ENCODE peak calls at places on chromosomes 12 and 14, in six cellular contexts. One of them, this sample, is unnamed.

GRCh38 chr12:24499151-24500146 is 449.5 kb downstream of the BCAT1 start:
- DNase-seq in SHP77: no peak
- DNase-seq in activated T-cell treated with anti-CD3 and anti-CD28 coated beads for 1 hour: no peak
- DNase-seq in stimulated activated CD4-positive, alpha-beta T cell treated with anti-CD3 and anti-CD28 coated beads, Interleukin-12 subunit alpha, Interleukin-12 subunit beta, amount 100 ng/mL, for 48 hours: no peak
- DNase-seq in activated T-helper 1 cell treated with anti-CD3 and anti-CD28 coated beads, Interleukin-12 subunit alpha, Interleukin-12 subunit beta, Interleukin-2, Interleukin-4 antibody, amounts not matched to agents 30 ng/mL and 10 ng/mL and 1 ng/mL, durations not matched to agents 14 hours and 24 hours and 36 hours: no peak
- DNase-seq in anterior cingulate cortex: no peak
- DNase-seq in this sample: no peak

GRCh38 chr12:17369556-17369955 is 720.4 kb downstream of the RERGL start:
- DNase-seq in SHP77: no peak
- DNase-seq in activated T-cell treated with anti-CD3 and anti-CD28 coated beads for 1 hour: no peak
- DNase-seq in stimulated activated CD4-positive, alpha-beta T cell treated with anti-CD3 and anti-CD28 coated beads, Interleukin-12 subunit alpha, Interleukin-12 subunit beta, amount 100 ng/mL, for 48 hours: no peak
- DNase-seq in activated T-helper 1 cell treated with anti-CD3 and anti-CD28 coated beads, Interleukin-12 subunit alpha, Interleukin-12 subunit beta, Interleukin-2, Interleukin-4 antibody, amounts not matched to agents 30 ng/mL and 10 ng/mL and 1 ng/mL, durations not matched to agents 14 hours and 24 hours and 36 hours: no peak
- DNase-seq in anterior cingulate cortex: no peak
- DNase-seq in this sample: no peak

GRCh38 chr14:22657861-22658260 is 13.7 kb upstream of the OR6J1 start:
- DNase-seq in SHP77: no peak
- DNase-seq in activated T-cell treated with anti-CD3 and anti-CD28 coated beads for 1 hour: no peak
- DNase-seq in stimulated activated CD4-positive, alpha-beta T cell treated with anti-CD3 and anti-CD28 coated beads, Interleukin-12 subunit alpha, Interleukin-12 subunit beta, amount 100 ng/mL, for 48 hours: no peak
- DNase-seq in activated T-helper 1 cell treated with anti-CD3 and anti-CD28 coated beads, Interleukin-12 subunit alpha, Interleukin-12 subunit beta, Interleukin-2, Interleukin-4 antibody, amounts not matched to agents 30 ng/mL and 10 ng/mL and 1 ng/mL, durations not matched to agents 14 hours and 24 hours and 36 hours: no peak
- DNase-seq in anterior cingulate cortex: no peak
- DNase-seq in this sample: no peak

GRCh38 chr12:50753232-50753769 is 10.6 kb upstream of the ATF1 start:
- DNase-seq in SHP77: no peak
- DNase-seq in activated T-cell treated with anti-CD3 and anti-CD28 coated beads for 1 hour: no peak
- DNase-seq in stimulated activated CD4-positive, alpha-beta T cell treated with anti-CD3 and anti-CD28 coated beads, Interleukin-12 subunit alpha, Interleukin-12 subunit beta, amount 100 ng/mL, for 48 hours: no peak
- DNase-seq in activated T-helper 1 cell treated with anti-CD3 and anti-CD28 coated beads, Interleukin-12 subunit alpha, Interleukin-12 subunit beta, Interleukin-2, Interleukin-4 antibody, amounts not matched to agents 30 ng/mL and 10 ng/mL and 1 ng/mL, durations not matched to agents 14 hours and 24 hours and 36 hours: no peak
- DNase-seq in anterior cingulate cortex: no peak
- DNase-seq in this sample: no peak

GRCh38 chr12:79537675-79538074 is 153.1 kb downstream of the PAWR start:
- DNase-seq in SHP77: no peak
- DNase-seq in activated T-cell treated with anti-CD3 and anti-CD28 coated beads for 1 hour: no peak
- DNase-seq in stimulated activated CD4-positive, alpha-beta T cell treated with anti-CD3 and anti-CD28 coated beads, Interleukin-12 subunit alpha, Interleukin-12 subunit beta, amount 100 ng/mL, for 48 hours: no peak
- DNase-seq in activated T-helper 1 cell treated with anti-CD3 and anti-CD28 coated beads, Interleukin-12 subunit alpha, Interleukin-12 subunit beta, Interleukin-2, Interleukin-4 antibody, amounts not matched to agents 30 ng/mL and 10 ng/mL and 1 ng/mL, durations not matched to agents 14 hours and 24 hours and 36 hours: no peak
- DNase-seq in anterior cingulate cortex: no peak
- DNase-seq in this sample: no peak

GRCh38 chr12:12951504-12951903 is 466 bp downstream of the GPRC5D start:
- DNase-seq in SHP77: no peak
- DNase-seq in activated T-cell treated with anti-CD3 and anti-CD28 coated beads for 1 hour: no peak
- DNase-seq in stimulated activated CD4-positive, alpha-beta T cell treated with anti-CD3 and anti-CD28 coated beads, Interleukin-12 subunit alpha, Interleukin-12 subunit beta, amount 100 ng/mL, for 48 hours: no peak
- DNase-seq in activated T-helper 1 cell treated with anti-CD3 and anti-CD28 coated beads, Interleukin-12 subunit alpha, Interleukin-12 subunit beta, Interleukin-2, Interleukin-4 antibody, amounts not matched to agents 30 ng/mL and 10 ng/mL and 1 ng/mL, durations not matched to agents 14 hours and 24 hours and 36 hours: no peak
- DNase-seq in anterior cingulate cortex: no peak
- DNase-seq in this sample: no peak

GRCh38 chr12:124940393-124941169 is 26.1 kb upstream of the UBC start:
- DNase-seq in SHP77: no peak
- DNase-seq in activated T-cell treated with anti-CD3 and anti-CD28 coated beads for 1 hour: peak
- DNase-seq in stimulated activated CD4-positive, alpha-beta T cell treated with anti-CD3 and anti-CD28 coated beads, Interleukin-12 subunit alpha, Interleukin-12 subunit beta, amount 100 ng/mL, for 48 hours: peak
- DNase-seq in activated T-helper 1 cell treated with anti-CD3 and anti-CD28 coated beads, Interleukin-12 subunit alpha, Interleukin-12 subunit beta, Interleukin-2, Interleukin-4 antibody, amounts not matched to agents 30 ng/mL and 10 ng/mL and 1 ng/mL, durations not matched to agents 14 hours and 24 hours and 36 hours: peak
- DNase-seq in anterior cingulate cortex: no peak
- DNase-seq in this sample: no peak

GRCh38 chr12:6607751-6608591 is 792 bp upstream of the CHD4 start:
- DNase-seq in SHP77: peak
- DNase-seq in activated T-cell treated with anti-CD3 and anti-CD28 coated beads for 1 hour: no peak
- DNase-seq in stimulated activated CD4-positive, alpha-beta T cell treated with anti-CD3 and anti-CD28 coated beads, Interleukin-12 subunit alpha, Interleukin-12 subunit beta, amount 100 ng/mL, for 48 hours: peak
- DNase-seq in activated T-helper 1 cell treated with anti-CD3 and anti-CD28 coated beads, Interleukin-12 subunit alpha, Interleukin-12 subunit beta, Interleukin-2, Interleukin-4 antibody, amounts not matched to agents 30 ng/mL and 10 ng/mL and 1 ng/mL, durations not matched to agents 14 hours and 24 hours and 36 hours: peak
- DNase-seq in anterior cingulate cortex: no peak
- DNase-seq in this sample: peak

GRCh38 chr12:59716049-59716448 is 120.2 kb downstream of the SLC16A7 start:
- DNase-seq in SHP77: no peak
- DNase-seq in activated T-cell treated with anti-CD3 and anti-CD28 coated beads for 1 hour: no peak
- DNase-seq in stimulated activated CD4-positive, alpha-beta T cell treated with anti-CD3 and anti-CD28 coated beads, Interleukin-12 subunit alpha, Interleukin-12 subunit beta, amount 100 ng/mL, for 48 hours: no peak
- DNase-seq in activated T-helper 1 cell treated with anti-CD3 and anti-CD28 coated beads, Interleukin-12 subunit alpha, Interleukin-12 subunit beta, Interleukin-2, Interleukin-4 antibody, amounts not matched to agents 30 ng/mL and 10 ng/mL and 1 ng/mL, durations not matched to agents 14 hours and 24 hours and 36 hours: no peak
- DNase-seq in anterior cingulate cortex: no peak
- DNase-seq in this sample: no peak

GRCh38 chr12:71702590-71702989 is 16.7 kb downstream of the TMEM19 start:
- DNase-seq in SHP77: no peak
- DNase-seq in activated T-cell treated with anti-CD3 and anti-CD28 coated beads for 1 hour: no peak
- DNase-seq in stimulated activated CD4-positive, alpha-beta T cell treated with anti-CD3 and anti-CD28 coated beads, Interleukin-12 subunit alpha, Interleukin-12 subunit beta, amount 100 ng/mL, for 48 hours: no peak
- DNase-seq in activated T-helper 1 cell treated with anti-CD3 and anti-CD28 coated beads, Interleukin-12 subunit alpha, Interleukin-12 subunit beta, Interleukin-2, Interleukin-4 antibody, amounts not matched to agents 30 ng/mL and 10 ng/mL and 1 ng/mL, durations not matched to agents 14 hours and 24 hours and 36 hours: no peak
- DNase-seq in anterior cingulate cortex: no peak
- DNase-seq in this sample: no peak

GRCh38 chr14:68195126-68195525 is 375.5 kb downstream of the RAD51B start:
- DNase-seq in SHP77: peak
- DNase-seq in activated T-cell treated with anti-CD3 and anti-CD28 coated beads for 1 hour: no peak
- DNase-seq in stimulated activated CD4-positive, alpha-beta T cell treated with anti-CD3 and anti-CD28 coated beads, Interleukin-12 subunit alpha, Interleukin-12 subunit beta, amount 100 ng/mL, for 48 hours: no peak
- DNase-seq in activated T-helper 1 cell treated with anti-CD3 and anti-CD28 coated beads, Interleukin-12 subunit alpha, Interleukin-12 subunit beta, Interleukin-2, Interleukin-4 antibody, amounts not matched to agents 30 ng/mL and 10 ng/mL and 1 ng/mL, durations not matched to agents 14 hours and 24 hours and 36 hours: no peak
- DNase-seq in anterior cingulate cortex: no peak
- DNase-seq in this sample: no peak

GRCh38 chr12:52797529-52797894 is 1.6 kb upstream of the KRT3 start:
- DNase-seq in SHP77: no peak
- DNase-seq in activated T-cell treated with anti-CD3 and anti-CD28 coated beads for 1 hour: no peak
- DNase-seq in stimulated activated CD4-positive, alpha-beta T cell treated with anti-CD3 and anti-CD28 coated beads, Interleukin-12 subunit alpha, Interleukin-12 subunit beta, amount 100 ng/mL, for 48 hours: no peak
- DNase-seq in activated T-helper 1 cell treated with anti-CD3 and anti-CD28 coated beads, Interleukin-12 subunit alpha, Interleukin-12 subunit beta, Interleukin-2, Interleukin-4 antibody, amounts not matched to agents 30 ng/mL and 10 ng/mL and 1 ng/mL, durations not matched to agents 14 hours and 24 hours and 36 hours: no peak
- DNase-seq in anterior cingulate cortex: no peak
- DNase-seq in this sample: no peak

GRCh38 chr12:104285740-104286537 is 17.6 kb upstream of the EID3 start:
- DNase-seq in SHP77: peak
- DNase-seq in activated T-cell treated with anti-CD3 and anti-CD28 coated beads for 1 hour: no peak
- DNase-seq in stimulated activated CD4-positive, alpha-beta T cell treated with anti-CD3 and anti-CD28 coated beads, Interleukin-12 subunit alpha, Interleukin-12 subunit beta, amount 100 ng/mL, for 48 hours: no peak
- DNase-seq in activated T-helper 1 cell treated with anti-CD3 and anti-CD28 coated beads, Interleukin-12 subunit alpha, Interleukin-12 subunit beta, Interleukin-2, Interleukin-4 antibody, amounts not matched to agents 30 ng/mL and 10 ng/mL and 1 ng/mL, durations not matched to agents 14 hours and 24 hours and 36 hours: no peak
- DNase-seq in anterior cingulate cortex: no peak
- DNase-seq in this sample: no peak

This sample was measured in T1000.